ENCODE peak calls at places on chromosomes 6 and 20, in six cellular contexts. M, N, J, R, O and I are unnamed samples.

GRCh38 chr6:18244251-18244650 is 20.1 kb downstream of the DEK start:
- DNase-seq in M (no peak), N (no peak), J (no peak), R (no peak), O (no peak), I (no peak)

GRCh38 chr6:155985660-155986138 is 530.1 kb upstream of the NOX3 start:
- DNase-seq in M (no peak), N (no peak), J (no peak), R (no peak), O (no peak), I (no peak)

GRCh38 chr6:1950631-1951030 is 294.8 kb downstream of the GMDS start:
- DNase-seq in M (no peak), N (no peak), J (no peak), R (no peak), O (no peak), I (no peak)

GRCh38 chr20:63456429-63457284 is 15.8 kb downstream of the KCNQ2 start:
- DNase-seq in M (no peak), N (no peak), J (no peak), R (no peak), O (no peak), I (no peak)

GRCh38 chr6:38169221-38169674 is 349.7 kb downstream of the ZFAND3 start:
- DNase-seq in M (no peak), N (no peak), J (no peak), R (no peak), O (no peak), I (no peak)

GRCh38 chr6:116087437-116088027 is 13.1 kb upstream of the NT5DC1 start:
- DNase-seq in M (no peak), N (no peak), J (no peak), R (no peak), O (peak), I (no peak)

GRCh38 chr20:29873946-29874345 is 1383.5 kb upstream of the DEFB115 start:
- DNase-seq in M (peak), N (no peak), J (no peak), R (no peak), O (no peak), I (peak)

GRCh38 chr6:111830003-111830402 is 43.2 kb downstream of the FYN start:
- DNase-seq in M (no peak), N (no peak), J (no peak), R (no peak), O (no peak), I (no peak)

GRCh38 chr6:84766118-84766683 is 1.8 kb upstream of the TBX18 start:
- DNase-seq in M (no peak), N (no peak), J (no peak), R (no peak), O (no peak), I (no peak)

GRCh38 chr6:119463081-119463626 is 113.6 kb upstream of the MAN1A1 start:
- DNase-seq in M (peak), N (no peak), J (no peak), R (no peak), O (no peak), I (no peak)

GRCh38 chr6:100121854-100122609 is 128.0 kb upstream of the MCHR2 start:
- DNase-seq in M (no peak), N (no peak), J (no peak), R (no peak), O (no peak), I (no peak)